ENCODE peak calls at places on chromosomes 6 and 20, in ten cellular contexts. N, Q, P, Y, J, W, X, I, S and U are unnamed samples.

GRCh38 chr20:3777726-3778629 is 3.3 kb downstream of the SPEF1 start:
- DNase-seq in I (peak), S (peak), P (no peak), J (peak), N (no peak), X (no peak), Y (peak), W (no peak), Q (peak), U (peak)

GRCh38 chr20:35327074-35327976 is 35.1 kb upstream of the FAM83C start:
- DNase-seq in Y (peak), W (no peak), X (no peak), J (peak), Q (no peak), P (peak), N (no peak), I (no peak), S (peak), U (peak)

GRCh38 chr6:10297825-10298224 is 117.0 kb downstream of the TFAP2A start:
- DNase-seq in I (no peak), S (no peak), Y (no peak), X (no peak), Q (no peak), P (no peak), N (no peak), W (no peak), J (no peak), U (peak)

GRCh38 chr20:4720121-4720976 is 1.4 kb upstream of the PRND start:
- DNase-seq in J (peak), X (peak), Y (peak), P (peak), I (peak), S (peak), Q (peak), N (peak), W (peak), U (peak)

GRCh38 chr20:61567204-61567603 is 315.1 kb downstream of the CDH4 start:
- DNase-seq in I (no peak), S (no peak), Y (no peak), W (no peak), P (no peak), X (no peak), N (no peak), J (no peak), Q (no peak), U (no peak)

GRCh38 chr20:38842558-38842981 is 37.1 kb downstream of the PPP1R16B start:
- DNase-seq in I (no peak), J (no peak), N (no peak), Y (peak), X (no peak), Q (no peak), W (peak), S (no peak), P (no peak), U (no peak)

GRCh38 chr6:4513561-4513960 is 262.6 kb upstream of the CDYL start:
- DNase-seq in I (no peak), P (no peak), N (no peak), Y (no peak), J (no peak), W (no peak), Q (no peak), X (no peak), S (no peak), U (no peak)

GRCh38 chr6:154651656-154652055 is 81.6 kb upstream of the SCAF8 start:
- DNase-seq in W (no peak), P (no peak), Y (no peak), I (no peak), S (no peak), N (no peak), X (no peak), J (no peak), Q (no peak), U (no peak)

GRCh38 chr20:23406880-23407279 is 14.4 kb downstream of the NAPB start:
- DNase-seq in I (no peak), Y (no peak), N (no peak), X (no peak), Q (no peak), J (no peak), P (no peak), W (no peak), S (no peak), U (no peak)

GRCh38 chr6:131116755-131117360 is 18.4 kb upstream of the AKAP7 start:
- DNase-seq in X (peak), S (peak), I (peak), P (no peak), J (peak), N (no peak), Q (peak), W (peak), Y (no peak), U (peak)

GRCh38 chr6:107114872-107115694 is at the start of gene BEND3:
- DNase-seq in J (peak), X (no peak), N (no peak), S (peak), Q (no peak), I (peak), Y (peak), P (no peak), W (peak), U (peak)

GRCh38 chr6:3023663-3024483 is 24.2 kb downstream of the NQO2 start:
- DNase-seq in X (peak), W (peak), J (peak), Y (peak), P (peak), S (peak), Q (peak), N (peak), I (peak), U (peak)

GRCh38 chr6:88165877-88166492 is at the start of gene CNR1:
- DNase-seq in Y (peak), X (no peak), Q (peak), J (peak), P (no peak), W (peak), I (peak), S (no peak), N (peak), U (no peak)

GRCh38 chr6:116254297-116254724 is 436 bp upstream of the TSPYL4 start:
- DNase-seq in P (no peak), Y (no peak), J (no peak), S (no peak), Q (no peak), X (no peak), W (no peak), N (no peak), I (no peak), U (no peak)